ENCODE peak calls at places on chromosomes 2 and 18, in four cellular contexts. N, U, W and T are unnamed samples.

GRCh38 chr2:5913729-5914390 is 221.7 kb downstream of the SOX11 start:
- DNase-seq in N (no peak), W (no peak), U (no peak), T (no peak)

GRCh38 chr18:77980275-77980674 is 730.6 kb downstream of the GALR1 start:
- DNase-seq in N (no peak), U (no peak), W (no peak), T (no peak)

GRCh38 chr2:105373895-105374401 is 24.9 kb downstream of the FHL2 start:
- DNase-seq in U (no peak), W (no peak), N (no peak), T (no peak)

GRCh38 chr2:237473474-237474453 is 13.3 kb upstream of the MLPH start:
- DNase-seq in W (no peak), N (peak), U (no peak), T (peak)

GRCh38 chr18:63138469-63139340 is 180.9 kb downstream of the BCL2 start:
- DNase-seq in U (no peak), N (no peak), W (peak), T (no peak)

GRCh38 chr2:103525757-103526156 is 763.9 kb downstream of the TMEM182 start:
- DNase-seq in W (no peak), N (no peak), U (no peak), T (no peak)

GRCh38 chr2:25215948-25216679 is 47.7 kb upstream of the POMC start:
- DNase-seq in N (peak), W (peak), U (peak), T (no peak)

GRCh38 chr2:112757265-112757664 is 7.1 kb downstream of the CKAP2L start:
- DNase-seq in U (no peak), W (no peak), N (no peak), T (no peak)

GRCh38 chr2:2799151-2799697 is 468.1 kb upstream of the MYT1L start:
- DNase-seq in N (no peak), W (no peak), U (no peak), T (no peak)

GRCh38 chr2:46302005-46302696 is 4.9 kb downstream of the EPAS1 start:
- DNase-seq in U (no peak), N (no peak), W (no peak), T (no peak)

GRCh38 chr18:31722369-31722957 is 38.1 kb upstream of the B4GALT6 start:
- DNase-seq in W (peak), N (peak), U (peak), T (peak)

GRCh38 chr18:56807883-56808282 is 156.7 kb downstream of the WDR7 start:
- DNase-seq in W (no peak), U (no peak), N (no peak), T (no peak)

GRCh38 chr18:3889803-3890202 is 439.8 kb downstream of the TGIF1 start:
- DNase-seq in N (peak), U (no peak), W (no peak), T (peak)

GRCh38 chr2:238974510-238975166 is 126.8 kb downstream of the TWIST2 start:
- DNase-seq in W (peak), N (peak), U (no peak), T (peak)

GRCh38 chr18:70998490-70998889 is 709.6 kb downstream of the SOCS6 start:
- DNase-seq in N (no peak), U (no peak), W (peak), T (no peak)
- TF ChIP-seq CTCF in N (no peak), U (no peak), W (peak), T (no peak)

DNA sequence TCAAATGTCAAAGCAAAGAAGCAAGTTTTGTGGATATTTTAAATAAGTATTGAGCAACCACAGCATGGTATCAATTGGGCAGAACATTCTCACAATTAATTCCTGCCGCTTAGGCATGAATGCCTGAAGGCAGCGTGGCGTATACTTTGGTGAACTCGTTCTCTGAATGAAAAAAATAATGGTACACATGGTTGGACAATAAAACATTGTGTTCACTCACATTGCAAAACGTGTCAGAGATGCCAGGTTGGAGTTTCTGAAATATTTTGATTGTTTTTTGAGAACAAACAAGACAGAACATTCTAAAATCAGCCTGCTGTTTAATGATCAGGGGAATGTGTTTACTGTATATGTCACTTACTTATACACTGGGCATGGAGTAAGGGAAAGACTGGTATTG is 254.2 kb downstream of the CDH2 start:
- DNase-seq in U (no peak), N (no peak), W (no peak), T (no peak)
- TF ChIP-seq CTCF in U (no peak), N (no peak), W (no peak), T (no peak)

GRCh38 chr2:169066817-169067356 is 2.5 kb upstream of the DHRS9 start:
- DNase-seq in W (no peak), U (no peak), N (no peak), T (no peak)

GRCh38 chr2:169069818-169070217 is 455 bp downstream of the DHRS9 start:
- DNase-seq in N (no peak), W (no peak), U (no peak), T (no peak)

GRCh38 chr2:169071455-169071854 is 2.1 kb downstream of the DHRS9 start:
- DNase-seq in N (no peak), W (no peak), U (no peak), T (no peak)

GRCh38 chr2:169072163-169072925 is 3.0 kb downstream of the DHRS9 start:
- DNase-seq in W (no peak), N (no peak), U (no peak), T (no peak)

DNA sequence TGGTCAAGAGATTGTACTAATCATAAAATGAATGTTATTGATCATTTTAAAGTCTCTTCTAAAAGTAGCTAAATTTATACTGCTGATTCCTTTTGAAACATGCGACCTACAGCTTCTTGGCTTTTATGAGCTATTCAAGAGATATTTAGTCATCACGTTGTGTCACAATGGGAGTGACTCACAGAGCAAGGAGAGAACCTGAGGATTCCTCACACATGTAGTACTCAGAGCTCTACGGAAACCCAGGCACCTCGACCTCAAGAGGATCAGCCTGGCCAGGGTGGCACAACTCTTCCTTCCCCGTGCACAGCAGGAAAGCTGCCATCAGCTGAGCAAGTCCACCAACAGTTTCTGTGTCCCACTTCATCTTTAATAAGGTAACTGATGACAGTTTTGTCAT is at the start of gene DHRS9:
- DNase-seq in N (peak), W (no peak), U (no peak), T (peak)
- TF ChIP-seq CTCF in N (no peak), W (no peak), U (no peak), T (no peak)

DNA sequence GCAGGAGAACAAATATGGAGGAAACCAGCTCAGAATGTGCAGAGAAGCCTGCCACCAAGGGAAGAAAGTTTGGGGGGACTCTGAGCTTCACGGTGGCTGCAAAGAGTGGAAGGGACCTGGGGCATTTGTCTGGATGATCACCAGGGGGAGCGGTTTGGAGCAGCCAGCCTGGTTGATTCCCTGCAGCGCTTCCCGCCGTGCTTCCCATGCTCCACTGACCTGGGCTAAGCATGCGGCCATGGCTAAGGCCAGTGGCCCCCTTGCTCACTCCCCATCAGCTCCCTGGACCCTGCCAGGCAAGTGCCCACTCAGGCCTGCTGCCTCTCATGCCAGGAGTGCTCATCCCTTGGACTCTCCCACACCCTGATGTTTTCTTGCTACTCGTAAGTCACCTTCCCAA is 27.0 kb downstream of the NTSR2 start:
- DNase-seq in U (no peak), W (no peak), N (no peak), T (no peak)
- TF ChIP-seq CTCF in U (no peak), W (no peak), N (no peak), T (peak)

GRCh38 chr18:7021994-7022840 is 95.4 kb downstream of the LAMA1 start:
- DNase-seq in N (peak), W (peak), U (no peak), T (peak)
- TF ChIP-seq CTCF in N (peak), W (peak), U (no peak), T (peak)

GRCh38 chr2:74982581-74982980 is 24.1 kb downstream of the POLE4 start:
- DNase-seq in U (no peak), W (no peak), N (no peak), T (peak)
- TF ChIP-seq CTCF in U (no peak), W (peak), N (no peak), T (peak)

DNA sequence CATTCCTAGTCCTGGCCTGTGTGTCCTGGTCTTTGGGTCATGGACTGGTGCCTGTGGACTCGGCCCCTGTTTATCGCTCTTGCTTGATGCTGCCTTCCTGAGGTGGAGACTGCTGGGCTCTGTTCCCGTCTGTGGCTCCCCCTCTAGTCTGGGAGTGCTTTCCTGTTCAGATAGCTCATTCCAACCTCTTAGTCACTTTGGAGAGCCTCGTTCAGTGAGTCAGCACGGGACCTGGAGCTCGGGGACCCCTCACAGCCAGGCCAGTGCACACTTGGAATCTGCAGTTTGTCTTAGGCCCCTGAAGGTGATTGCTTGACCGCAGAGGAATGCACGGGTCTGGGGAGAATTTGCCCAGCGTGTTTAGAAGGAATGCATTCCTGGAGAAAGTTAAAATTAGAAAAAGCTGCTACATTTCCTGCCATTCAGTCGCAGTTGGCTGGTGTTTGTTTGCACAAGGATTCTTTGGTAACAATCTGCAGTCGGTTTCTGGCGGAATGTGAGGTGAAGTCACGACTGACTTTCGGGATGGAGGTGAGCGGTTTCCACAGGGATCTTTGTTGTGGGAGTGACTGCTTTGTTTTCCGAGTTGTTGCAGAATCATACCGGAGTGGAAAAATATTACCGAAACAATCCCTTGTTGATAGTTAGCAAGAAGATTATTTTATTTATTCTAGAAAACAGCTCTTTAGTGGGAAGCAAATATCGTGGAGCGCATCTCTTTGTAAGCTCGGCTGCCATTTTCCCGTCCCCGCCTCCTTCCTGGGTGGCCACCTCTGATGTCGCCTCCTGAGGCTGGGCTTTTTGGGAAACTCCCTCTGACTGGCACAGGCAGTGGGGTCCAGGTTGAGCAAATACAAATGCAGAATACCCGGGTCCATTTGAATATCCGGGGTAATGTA is 29.6 kb downstream of the SH3BP4 start:
- DNase-seq in N (peak), U (no peak), W (peak), T (peak)
- TF ChIP-seq CTCF in N (peak), U (no peak), W (no peak), T (no peak)

GRCh38 chr18:11761553-11761952 is 72.5 kb downstream of the GNAL start:
- DNase-seq in U (no peak), W (peak), N (no peak), T (no peak)
- TF ChIP-seq CTCF in U (no peak), W (peak), N (no peak), T (peak)